ENCODE peak calls at places on chromosome X, in four cellular contexts. T is HCT116, Z is gastrocnemius medialis, O is IMR-90. P is an unnamed sample.

GRCh38 chrX:113962338-113962737 is 621.5 kb upstream of the HTR2C start:
- DNase-seq in Z (no peak), T (no peak), O (no peak), P (no peak)

GRCh38 chrX:83160096-83160495 is 348.0 kb upstream of the POU3F4 start:
- DNase-seq in O (no peak), Z (no peak), T (no peak), P (no peak)

GRCh38 chrX:46255066-46255465 is 290.2 kb downstream of the ZNF674 start:
- DNase-seq in O (no peak), T (no peak), Z (no peak), P (no peak)

GRCh38 chrX:110795645-110796510 is at the start of gene CHRDL1:
- DNase-seq in Z (peak), O (no peak), T (no peak), P (no peak)

GRCh38 chrX:18931972-18932371 is 51.9 kb downstream of the PHKA2 start:
- DNase-seq in Z (no peak), T (no peak), O (peak), P (peak)

GRCh38 chrX:20320461-20321159 is 53.9 kb upstream of the RPS6KA3 start:
- DNase-seq in T (no peak), O (no peak), Z (no peak), P (no peak)

GRCh38 chrX:96615448-96615847 is 69.2 kb upstream of the DIAPH2 start:
- DNase-seq in O (no peak), T (no peak), Z (no peak), P (no peak)

GRCh38 chrX:63012574-63012973 is 338.6 kb downstream of the SPIN4 start:
- DNase-seq in T (no peak), Z (no peak), O (no peak), P (no peak)

GRCh38 chrX:41421071-41421729 is 25.9 kb upstream of the NYX start:
- DNase-seq in O (no peak), T (no peak), Z (no peak), P (no peak)

GRCh38 chrX:19343085-19343461 is 654 bp upstream of the PDHA1 start:
- DNase-seq in Z (no peak), T (no peak), O (no peak), P (no peak)

GRCh38 chrX:20224814-20225487 is 41.8 kb downstream of the RPS6KA3 start:
- DNase-seq in Z (no peak), O (peak), T (no peak), P (no peak)

GRCh38 chrX:32877592-32877991 is 333.8 kb downstream of the DMD start:
- DNase-seq in T (no peak), Z (no peak), O (peak), P (no peak)

GRCh38 chrX:135309430-135309923 is at the start of gene ETDC:
- DNase-seq in T (no peak), O (no peak), Z (no peak), P (no peak)

GRCh38 chrX:154376768-154377167 is 2.3 kb upstream of the EMD start:
- DNase-seq in T (no peak), Z (no peak), O (peak), P (no peak)

GRCh38 chrX:154375156-154375504 is 696 bp upstream of the FLNA start:
- DNase-seq in Z (no peak), O (no peak), T (no peak), P (no peak)

GRCh38 chrX:154373340-154374306 is 811 bp downstream of the FLNA start:
- DNase-seq in Z (peak), O (peak), T (peak), P (peak)

GRCh38 chrX:154372612-154373022 is 1.8 kb downstream of the FLNA start:
- DNase-seq in O (peak), T (no peak), Z (no peak), P (peak)

GRCh38 chrX:154374361-154375155 is at the start of gene FLNA:
- DNase-seq in Z (peak), T (no peak), O (no peak), P (peak)
- TF ChIP-seq POLR2A in Z (peak), T (no peak), O (no peak), P (no peak)

DNA sequence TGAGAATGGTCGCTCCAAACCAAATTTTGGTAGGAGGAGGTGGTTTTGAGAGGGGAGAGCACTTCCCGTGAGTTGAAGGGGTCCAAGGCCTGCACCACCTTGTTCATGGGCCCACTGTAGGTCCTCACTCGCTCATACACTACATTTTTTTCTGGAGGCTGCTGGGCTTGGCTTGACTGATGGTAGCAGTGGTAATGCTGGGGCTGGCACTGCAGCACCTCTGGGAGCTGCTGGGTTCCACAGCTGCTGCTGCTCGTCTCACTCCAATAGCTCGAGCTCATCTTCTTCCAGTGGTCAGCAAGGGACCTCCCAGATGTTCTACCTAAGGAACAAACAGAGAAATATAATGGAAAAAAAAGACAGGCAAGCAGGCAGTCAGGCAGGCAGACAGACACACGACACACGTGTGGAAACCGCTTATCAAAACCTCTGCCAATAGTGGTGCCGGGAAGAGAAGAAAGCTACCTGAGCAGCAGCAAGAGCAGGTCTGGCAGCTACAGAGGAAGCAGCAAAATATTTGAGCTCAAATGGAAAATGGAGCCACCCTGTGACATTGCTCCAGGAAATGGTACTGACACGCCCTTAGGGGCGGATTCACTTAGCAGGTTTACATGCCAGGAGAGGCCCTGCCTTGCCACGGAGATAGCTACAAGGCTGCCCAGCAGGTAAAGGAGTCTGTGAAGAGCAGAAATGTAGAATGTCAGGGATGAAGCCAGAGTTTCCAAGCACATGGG is at the start of gene POF1B:
- DNase-seq in O (no peak), T (no peak), Z (no peak), P (no peak)
- TF ChIP-seq POLR2A in O (no peak), T (no peak), Z (no peak), P (no peak)

DNA sequence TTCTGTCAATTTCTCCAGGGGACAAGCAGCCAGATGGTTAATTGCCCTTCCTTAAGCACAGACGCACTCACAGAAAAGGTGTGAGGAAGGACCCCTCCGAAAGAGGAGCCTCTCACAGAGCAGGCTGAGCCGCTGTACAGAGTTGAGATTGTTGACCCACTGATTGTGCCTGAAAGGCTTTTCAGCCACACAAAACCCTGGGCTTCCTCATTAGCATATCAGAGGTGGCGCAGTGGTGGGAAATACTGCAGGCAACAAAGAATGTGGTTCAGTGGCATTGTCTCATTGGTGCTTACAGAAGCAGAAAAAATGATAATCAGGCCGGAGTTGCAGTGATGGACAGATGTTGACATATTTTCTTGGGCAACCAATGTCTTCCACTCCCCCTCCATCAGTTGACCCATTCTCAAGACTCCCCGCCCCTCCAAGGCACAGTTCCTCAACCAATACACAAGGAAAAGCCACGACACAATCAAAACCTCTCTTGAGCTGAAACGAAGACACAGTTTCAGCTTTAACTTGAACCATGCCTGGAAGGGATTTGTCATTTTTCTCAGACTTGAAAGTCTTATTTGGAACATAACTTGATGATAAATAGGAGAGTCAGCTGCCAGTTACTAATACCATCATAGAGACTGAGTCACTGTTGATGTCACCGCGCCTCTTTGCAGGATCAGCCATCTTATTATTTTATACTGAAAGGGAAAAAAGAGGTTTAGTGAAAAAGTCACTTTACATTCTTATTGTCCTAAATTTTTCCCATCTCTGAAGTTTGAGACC is 53.0 kb downstream of the ATXN3L start:
- DNase-seq in T (no peak), Z (no peak), O (peak), P (no peak)
- TF ChIP-seq POLR2A in T (no peak), Z (no peak), O (no peak), P (no peak)

GRCh38 chrX:70452143-70452733 is 7.6 kb downstream of the DLG3 start:
- DNase-seq in Z (no peak), O (peak), T (peak), P (peak)
- TF ChIP-seq POLR2A in Z (no peak), O (no peak), T (no peak), P (no peak)

DNA sequence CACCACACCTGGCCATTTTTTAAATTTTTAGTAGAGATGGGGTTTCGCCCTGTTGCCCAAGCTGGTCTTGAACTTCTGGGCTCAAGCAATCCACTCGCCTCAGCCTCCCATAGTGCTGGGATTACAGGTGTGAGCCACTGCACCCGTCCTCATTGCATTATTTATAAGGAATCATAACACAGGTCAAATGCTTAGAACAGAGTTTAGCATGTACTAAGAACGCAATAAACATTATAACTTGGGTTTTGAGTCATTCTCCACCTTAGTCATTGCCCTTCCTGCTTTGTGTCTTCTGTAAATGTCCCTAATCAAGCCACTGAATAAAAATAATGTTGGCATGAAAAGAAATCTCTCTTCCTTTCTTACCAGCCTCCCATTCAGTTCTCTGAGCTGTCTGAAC is 38.5 kb upstream of the SHROOM4 start:
- DNase-seq in O (no peak), Z (no peak), T (no peak), P (no peak)
- TF ChIP-seq POLR2A in O (no peak), Z (no peak), T (no peak), P (no peak)

GRCh38 chrX:15643786-15644559 is 20.6 kb downstream of the CLTRN start:
- DNase-seq in O (no peak), Z (no peak), T (no peak), P (no peak)
- TF ChIP-seq POLR2A in O (no peak), Z (no peak), T (no peak), P (no peak)

DNA sequence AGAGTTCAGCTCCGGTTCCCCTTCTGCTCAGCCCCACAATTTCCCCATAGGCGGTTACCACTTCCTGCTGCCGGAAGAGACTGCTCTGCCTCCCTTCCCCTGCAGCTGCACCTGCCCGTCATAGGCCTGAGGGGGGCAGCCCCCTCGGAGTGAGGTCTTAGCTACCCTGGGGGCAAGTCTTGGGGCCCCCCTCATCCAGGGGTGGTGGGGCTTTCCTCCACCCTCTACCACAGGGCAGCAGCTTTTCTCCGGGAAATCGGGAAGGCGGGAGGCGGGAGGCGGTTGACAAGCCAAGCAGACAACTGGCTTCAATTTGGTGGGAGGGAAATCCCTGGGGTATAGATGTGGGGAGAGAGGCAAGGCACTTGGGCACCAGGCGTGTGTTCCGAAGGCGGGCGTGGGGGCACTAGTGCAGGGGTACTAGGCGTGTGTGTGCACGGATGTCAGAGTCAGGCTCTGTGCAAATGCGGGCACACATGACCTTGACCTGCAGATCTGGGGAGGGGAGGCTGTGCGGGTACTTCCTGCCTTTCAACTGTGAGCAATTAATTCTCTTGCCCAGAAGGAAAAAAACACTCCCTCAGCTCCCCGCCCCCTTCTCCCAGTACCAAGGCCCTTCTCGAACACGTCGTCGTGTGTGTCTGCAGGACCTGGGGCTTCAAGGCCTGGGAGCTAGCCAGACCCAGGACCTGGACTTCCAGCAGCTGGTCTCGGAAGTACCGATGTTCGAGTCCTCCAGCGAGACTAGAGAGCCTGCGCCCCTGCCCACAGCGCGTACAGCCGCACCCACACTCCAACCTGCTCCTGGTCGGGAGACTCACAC is 1.0 kb upstream of the ARHGAP4 start:
- DNase-seq in T (no peak), Z (peak), O (peak), P (peak)
- TF ChIP-seq POLR2A in T (no peak), Z (peak), O (peak), P (no peak)

DNA sequence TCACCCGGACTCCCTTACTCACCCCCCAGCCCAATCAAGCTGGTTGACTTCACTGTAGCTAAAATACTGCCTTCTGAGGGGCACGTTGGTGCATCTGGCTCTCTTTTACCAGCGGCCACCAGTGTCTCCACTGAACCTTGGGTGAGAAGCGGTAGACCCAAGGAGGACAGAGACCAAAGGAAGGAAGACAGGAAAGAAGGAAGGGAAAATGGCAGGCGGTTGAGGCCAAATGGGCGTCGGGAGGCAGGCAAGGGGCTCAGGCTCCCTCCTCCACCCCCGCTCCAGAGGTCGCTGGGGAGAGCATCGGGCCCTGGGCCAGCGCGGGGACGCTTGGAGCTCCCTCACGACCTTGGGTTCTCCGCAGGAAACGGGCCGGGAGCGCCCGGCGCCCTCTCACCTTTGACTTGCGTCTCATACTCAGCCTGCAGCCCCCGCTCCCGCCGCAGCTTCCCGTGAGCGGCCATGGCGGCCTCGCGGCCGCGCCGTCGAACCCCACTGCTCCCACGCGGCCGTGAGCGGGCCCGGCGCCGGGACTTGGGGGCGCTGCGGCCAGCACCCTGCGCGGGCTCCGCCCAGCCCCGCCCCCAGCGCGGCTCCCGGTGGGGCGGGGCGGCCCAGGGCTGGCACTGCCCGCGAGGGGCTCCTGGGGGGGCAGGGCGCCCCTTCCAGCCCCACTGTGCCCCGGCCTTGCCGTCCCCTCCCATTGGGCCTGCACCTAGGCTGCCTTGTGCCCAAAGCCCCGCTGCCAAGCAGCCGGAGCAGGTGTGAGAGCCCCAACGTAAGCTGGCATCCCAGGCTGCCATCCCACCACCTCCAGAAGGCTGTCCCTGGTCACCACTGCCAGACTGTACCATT is at the start of gene ARHGAP4:
- DNase-seq in O (no peak), T (peak), Z (no peak), P (peak)
- TF ChIP-seq POLR2A in O (no peak), T (peak), Z (no peak), P (peak)

GRCh38 chrX:129523076-129524055 is at the start of gene SMARCA1:
- DNase-seq in Z (peak), T (peak), O (peak), P (peak)
- TF ChIP-seq POLR2A in Z (peak), T (no peak), O (peak), P (no peak)

GRCh38 chrX:101408530-101408836 is 461 bp downstream of the HNRNPH2 start:
- DNase-seq in O (no peak), T (no peak), Z (no peak), P (peak)
- TF ChIP-seq POLR2A in O (no peak), T (no peak), Z (no peak), P (no peak)